ENCODE peak calls at places on chromosomes 6 and 20, in eight cellular contexts. O is ovary, Y is sigmoid colon, W is K562, K is SK-N-SH, X is suprapubic skin, F is A549, D is transverse colon. V is an unnamed sample.

GRCh38 chr20:31740208-31740607 is 1.1 kb downstream of the TPX2 start:
- DNase-seq in O (no peak), Y (no peak), W (peak; percentile 43), K (peak; percentile 23), X (no peak), F (no peak), D (no peak), V (no peak)

GRCh38 chr6:124193132-124193531 is 389.5 kb downstream of the NKAIN2 start:
- DNase-seq in O (no peak), Y (no peak), W (no peak), K (no peak), X (no peak), F (no peak), D (no peak), V (no peak)

GRCh38 chr6:106254636-106255035 is 70.9 kb downstream of the ATG5 start:
- DNase-seq in O (no peak), Y (no peak), W (no peak), K (no peak), X (no peak), F (no peak), D (no peak), V (no peak)

GRCh38 chr20:25248501-25249172 is 752 bp downstream of the PYGB start:
- DNase-seq in O (peak; percentile 68), Y (peak; percentile 74), W (peak; percentile 31), K (peak; percentile 73), X (peak; percentile 81), F (peak; percentile 50), D (peak; percentile 38), V (no peak)

GRCh38 chr6:84568971-84569370 is 195.4 kb downstream of the TBX18 start:
- DNase-seq in O (no peak), Y (no peak), W (no peak), K (no peak), X (no peak), F (no peak), D (no peak), V (no peak)

GRCh38 chr6:141513830-141514229 is 618.9 kb upstream of the GJE1 start:
- DNase-seq in O (no peak), Y (no peak), W (no peak), K (no peak), X (no peak), F (no peak), D (no peak), V (no peak)

GRCh38 chr20:48889155-48889790 is 32.2 kb upstream of the ARFGEF2 start:
- DNase-seq in O (no peak), Y (no peak), W (no peak), K (peak; percentile 60), X (no peak), F (no peak), D (no peak), V (no peak)

GRCh38 chr6:142943746-142944125 is 1.2 kb downstream of the HIVEP2 start:
- DNase-seq in O (peak; percentile 54), Y (no peak), W (no peak), K (no peak), X (no peak), F (no peak), D (peak; percentile 19), V (peak; percentile 20)

GRCh38 chr6:145547596-145548325 is 187.6 kb downstream of the EPM2A start:
- DNase-seq in O (no peak), Y (no peak), W (no peak), K (no peak), X (no peak), F (no peak), D (no peak), V (no peak)

GRCh38 chr6:103570431-103570830 is 1289.3 kb downstream of the HACE1 start:
- DNase-seq in O (no peak), Y (no peak), W (no peak), K (no peak), X (no peak), F (no peak), D (no peak), V (no peak)

GRCh38 chr6:26045046-26045938 is 41.9 kb upstream of the HFE start:
- DNase-seq in O (peak; percentile 73), Y (peak; percentile 94), W (no peak), K (peak; percentile 77), X (no peak), F (peak; percentile 55), D (peak; percentile 80), V (peak; percentile 99)

GRCh38 chr6:43263314-43264178 is 20.3 kb downstream of the TTBK1 start:
- DNase-seq in O (peak; percentile 63), Y (peak; percentile 82), W (peak; percentile 89), K (peak; percentile 68), X (no peak), F (peak; percentile 86), D (peak; percentile 88), V (no peak)

GRCh38 chr6:31666337-31666960 is 569 bp downstream of the CSNK2B start:
- DNase-seq in O (no peak), Y (no peak), W (peak; percentile 37), K (no peak), X (no peak), F (no peak), D (no peak), V (no peak)

GRCh38 chr6:93419304-93420162 is at the start of gene EPHA7:
- DNase-seq in O (peak; percentile 98), Y (peak; percentile 97), W (peak; percentile 15), K (peak; percentile 96), X (peak; percentile 87), F (peak; percentile 46), D (peak; percentile 88), V (peak; percentile 88)

GRCh38 chr20:61437280-61438206 is 185.5 kb downstream of the CDH4 start:
- DNase-seq in O (no peak), Y (no peak), W (no peak), K (no peak), X (no peak), F (no peak), D (no peak), V (no peak)

GRCh38 chr20:33649201-33649631 is 12.9 kb upstream of the C20orf144 start:
- DNase-seq in O (peak; percentile 79), Y (peak; percentile 78), W (no peak), K (peak; percentile 87), X (peak; percentile 82), F (no peak), D (no peak), V (no peak)

DNA sequence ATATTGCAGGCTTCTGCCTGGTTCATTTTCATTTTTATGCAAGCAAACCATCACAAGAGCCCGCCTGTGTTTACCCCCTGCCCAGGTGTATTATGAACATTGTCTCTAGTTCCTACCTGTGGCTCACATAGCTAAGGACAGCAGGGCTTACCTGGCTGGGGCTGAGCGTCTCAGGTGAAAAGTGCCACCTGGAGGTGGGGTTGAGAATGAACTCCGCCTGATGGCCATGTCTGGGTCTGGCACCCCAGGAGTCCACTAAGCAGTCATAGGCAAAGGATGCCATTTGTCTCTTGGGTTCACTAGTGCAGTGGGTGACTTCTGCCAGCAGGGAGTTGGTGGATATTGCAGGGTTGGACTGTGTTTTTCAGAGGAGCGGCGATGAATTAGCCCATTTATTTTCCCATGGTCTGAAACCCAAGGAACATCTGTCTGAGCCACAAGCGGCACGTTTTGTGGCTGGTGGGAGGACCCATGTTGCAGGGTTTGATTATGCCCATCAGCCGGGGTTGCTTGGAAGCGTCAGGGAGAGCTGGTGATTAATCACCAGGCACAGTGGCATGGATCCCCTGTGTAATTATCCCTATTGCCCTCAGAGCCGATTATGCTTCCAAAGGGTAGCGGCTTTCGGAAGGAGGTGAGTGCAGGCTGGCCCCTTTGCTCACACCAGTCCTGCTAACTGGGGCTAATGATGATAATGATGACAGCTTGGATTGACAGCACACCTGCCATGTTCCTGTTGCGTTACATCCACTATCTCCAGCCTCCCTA is 92.2 kb downstream of the CDH26 start:
- DNase-seq in O (no peak), Y (peak; percentile 29), W (no peak), K (no peak), X (no peak), F (peak; percentile 23), D (peak; percentile 21), V (no peak)
- TF ChIP-seq CTCF in O (no peak), Y (no peak), W (peak; percentile 69), K (no peak), X (peak; percentile 25), F (peak; percentile 18), D (no peak), V (no peak)

DNA sequence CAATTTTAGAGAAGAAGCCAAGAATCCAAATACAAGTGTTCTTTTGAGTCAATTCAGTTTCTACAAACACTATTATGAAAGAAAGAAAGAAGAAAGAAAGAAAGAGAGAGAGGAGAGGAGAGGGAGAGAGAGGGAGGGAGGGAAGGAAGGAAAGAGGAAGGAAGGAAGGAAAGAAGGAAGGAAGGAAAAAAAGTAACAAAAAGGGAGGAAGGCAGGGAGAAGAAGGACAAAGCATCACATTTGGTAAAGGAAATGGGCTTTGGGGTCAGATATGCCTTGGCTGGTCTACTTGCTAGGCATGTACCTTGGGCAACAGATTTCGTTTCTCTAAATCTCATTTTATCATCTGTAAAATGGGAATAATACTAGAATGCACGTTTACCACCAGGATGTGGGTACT is 49.4 kb upstream of the BCAS1 start:
- DNase-seq in O (no peak), Y (no peak), W (no peak), K (no peak), X (no peak), F (no peak), D (no peak), V (no peak)
- H3K4me1 ChIP-seq in O (no peaks in the 10 kb centered on the region), Y (no peaks in the 10 kb centered on the region), W (no peaks in the 10 kb centered on the region), K (no peaks in the 10 kb centered on the region), X (peaks cover 12% of the 10 kb centered on the region), F (peaks cover 89% of the 10 kb centered on the region), D (no peaks in the 10 kb centered on the region), V (no peaks in the 10 kb centered on the region)

GRCh38 chr20:57165427-57166004 is 100.9 kb downstream of the BMP7 start:
- DNase-seq in O (no peak), Y (peak; percentile 45), W (no peak), K (no peak), X (no peak), F (no peak), D (no peak), V (no peak)
- TF ChIP-seq EP300 in O (no peak), Y (no peak), W (no peak), K (no peak), X (no peak), F (no peak), D (no peak), V (no peak)

GRCh38 chr6:112058673-112059072 is 4.8 kb downstream of the CCN6 start:
- DNase-seq in O (no peak), Y (no peak), W (no peak), K (no peak), X (no peak), F (no peak), D (no peak), V (no peak)

GRCh38 chr6:112054520-112055160 is 736 bp downstream of the CCN6 start:
- DNase-seq in O (no peak), Y (no peak), W (no peak), K (no peak), X (no peak), F (no peak), D (no peak), V (no peak)

GRCh38 chr6:112054001-112054400 is at the start of gene CCN6:
- DNase-seq in O (no peak), Y (no peak), W (no peak), K (no peak), X (no peak), F (no peak), D (no peak), V (no peak)

GRCh38 chr6:112061605-112062004 is 7.7 kb downstream of the CCN6 start:
- DNase-seq in O (no peak), Y (no peak), W (no peak), K (no peak), X (no peak), F (no peak), D (no peak), V (no peak)

DNA sequence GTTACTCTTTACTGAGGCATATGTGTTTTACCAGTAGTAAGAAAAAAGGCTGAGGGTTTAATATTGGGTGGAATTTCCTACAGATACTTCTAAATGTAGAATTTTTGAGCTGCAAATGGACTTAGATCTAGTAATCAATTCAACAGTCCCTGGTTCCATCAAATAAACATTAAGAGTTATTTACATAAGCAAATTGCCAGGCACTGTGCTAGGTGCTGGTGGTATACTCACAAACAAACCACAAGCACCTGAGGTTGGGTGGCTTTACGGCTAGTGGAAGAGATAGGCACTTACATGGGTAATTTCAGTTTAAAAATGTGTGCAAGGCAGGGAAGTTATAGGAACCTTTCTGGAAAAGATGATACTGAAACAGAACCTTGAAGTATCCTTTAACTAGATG is 4.3 kb downstream of the CCN6 start:
- DNase-seq in O (no peak), Y (no peak), W (no peak), K (no peak), X (no peak), F (no peak), D (no peak), V (no peak)
- TF ChIP-seq CTCF in O (no peak), Y (no peak), W (no peak), K (no peak), X (no peak), F (no peak), D (no peak), V (no peak)